ENCODE peak calls at places on chromosome 15, in seven cellular contexts. U is stomach, B is tibial nerve, F is transverse colon, W is heart right ventricle, T is mammary epithelial cell, A is astrocyte. X is an unnamed sample.

GRCh38 chr15:83605049-83605448 is 48.9 kb upstream of the ADAMTSL3 start:
- DNase-seq in B (no peak), U (no peak), T (no peak), F (no peak), W (no peak), A (no peak), X (no peak)

GRCh38 chr15:43792761-43793493 is 807 bp downstream of the SERF2 start:
- DNase-seq in A (no peak), T (peak; percentile 22), B (no peak), W (peak; percentile 33), U (no peak), F (peak; percentile 62), X (no peak)

GRCh38 chr15:95497681-95498080 is 832.8 kb upstream of the NR2F2 start:
- DNase-seq in U (no peak), A (no peak), F (no peak), T (no peak), B (no peak), W (no peak), X (no peak)

GRCh38 chr15:42453826-42454225 is 37.1 kb downstream of the ZNF106 start:
- DNase-seq in T (no peak), A (no peak), W (no peak), U (no peak), B (no peak), F (no peak), X (no peak)

GRCh38 chr15:41494190-41494921 is 682 bp downstream of the ITPKA start:
- DNase-seq in F (peak; percentile 46), U (peak; percentile 43), B (no peak), T (no peak), A (no peak), W (no peak), X (no peak)

GRCh38 chr15:42364529-42364928 is 5.2 kb downstream of the CAPN3 start:
- DNase-seq in F (no peak), B (no peak), U (no peak), W (no peak), A (no peak), T (no peak), X (no peak)

GRCh38 chr15:100597862-100598261 is 4.1 kb downstream of the LINS1 start:
- DNase-seq in F (no peak), T (no peak), B (no peak), U (no peak), A (no peak), W (no peak), X (no peak)

GRCh38 chr15:55990986-55991385 is 2.4 kb downstream of the NEDD4 start:
- DNase-seq in T (no peak), A (no peak), W (no peak), B (no peak), F (no peak), U (no peak), X (no peak)

GRCh38 chr15:36415643-36416042 is 163.8 kb upstream of the CDIN1 start:
- DNase-seq in F (no peak), A (peak; percentile 75), B (no peak), U (no peak), T (peak; percentile 53), W (no peak), X (peak; percentile 92)

GRCh38 chr15:44468713-44469385 is 41.4 kb downstream of the CTDSPL2 start:
- DNase-seq in B (no peak), U (no peak), F (no peak), W (no peak), T (peak; percentile 84), A (peak; percentile 64), X (peak; percentile 65)

GRCh38 chr15:100705065-100705464 is 102.7 kb downstream of the ASB7 start:
- DNase-seq in F (no peak), B (no peak), U (no peak), T (no peak), A (no peak), W (no peak), X (no peak)

GRCh38 chr15:78083687-78084358 is 6.3 kb upstream of the TBC1D2B start:
- DNase-seq in B (no peak), F (peak; percentile 63), T (no peak), A (no peak), W (no peak), U (no peak), X (no peak)

GRCh38 chr15:27902680-27903385 is 196.3 kb downstream of the OCA2 start:
- DNase-seq in T (no peak), B (no peak), A (no peak), F (no peak), U (no peak), W (no peak), X (no peak)

GRCh38 chr15:39624806-39625205 is 43.9 kb downstream of the THBS1 start:
- DNase-seq in W (peak; percentile 33), A (peak; percentile 92), U (peak; percentile 39), F (peak; percentile 74), B (peak; percentile 17), T (peak; percentile 86), X (peak; percentile 89)

GRCh38 chr15:29045717-29046116 is 159.9 kb downstream of the APBA2 start:
- DNase-seq in A (peak; percentile 68), B (no peak), F (no peak), U (no peak), T (peak; percentile 36), W (no peak), X (peak; percentile 66)

GRCh38 chr15:69880616-69881309 is 217.0 kb downstream of the TLE3 start:
- DNase-seq in B (no peak), T (no peak), U (no peak), W (no peak), A (no peak), F (no peak), X (no peak)

GRCh38 chr15:86263235-86263634 is 183.6 kb downstream of the AGBL1 start:
- DNase-seq in A (no peak), U (no peak), F (no peak), B (no peak), W (no peak), T (no peak), X (no peak)

GRCh38 chr15:77144028-77144427 is 73.1 kb upstream of the TSPAN3 start:
- DNase-seq in F (no peak), A (peak; percentile 65), T (peak; percentile 25), B (no peak), W (no peak), U (no peak), X (peak; percentile 64)

GRCh38 chr15:39025331-39025730 is 460.7 kb upstream of the RASGRP1 start:
- DNase-seq in A (peak; percentile 37), U (no peak), W (no peak), F (no peak), T (no peak), B (no peak), X (no peak)

GRCh38 chr15:39672666-39673065 is 91.8 kb downstream of the THBS1 start:
- DNase-seq in W (no peak), T (no peak), F (no peak), U (no peak), A (peak; percentile 64), B (no peak), X (no peak)

GRCh38 chr15:71512281-71513016 is 297.9 kb upstream of the NR2E3 start:
- DNase-seq in F (no peak), A (no peak), W (no peak), U (no peak), T (no peak), B (no peak), X (no peak)

GRCh38 chr15:78927077-78927790 is 17.6 kb downstream of the CTSH start:
- DNase-seq in B (no peak), T (no peak), F (no peak), U (no peak), A (no peak), W (no peak), X (no peak)

GRCh38 chr15:39589193-39589814 is 8.4 kb downstream of the THBS1 start:
- DNase-seq in W (no peak), T (peak; percentile 26), B (no peak), A (no peak), F (no peak), U (no peak), X (no peak)

DNA sequence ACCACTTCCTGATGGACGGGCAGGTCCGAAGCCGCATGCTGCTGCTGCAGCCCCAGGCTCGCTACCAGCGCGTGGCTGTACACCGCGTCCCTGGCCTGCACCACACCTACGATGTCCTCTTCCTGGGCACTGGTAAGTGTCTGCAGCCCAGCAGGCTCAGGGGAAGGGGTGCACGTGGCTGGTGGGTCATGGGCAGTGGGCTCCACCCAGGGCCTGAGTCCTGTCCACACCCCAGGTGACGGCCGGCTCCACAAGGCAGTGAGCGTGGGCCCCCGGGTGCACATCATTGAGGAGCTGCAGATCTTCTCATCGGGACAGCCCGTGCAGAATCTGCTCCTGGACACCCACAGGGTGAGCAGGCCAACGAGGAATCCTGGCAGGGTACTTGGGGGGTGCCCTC is 8.7 kb downstream of the CIB1 start:
- DNase-seq in U (no peak), T (no peak), B (no peak), A (no peak), F (no peak), W (no peak), X (no peak)
- H3K27ac ChIP-seq in U (no peak overlapping the region), T (no peak overlapping the region), B (no peak overlapping the region), A (no peak overlapping the region), F (no peak overlapping the region), W (no peak overlapping the region), X (no peak overlapping the region)

DNA sequence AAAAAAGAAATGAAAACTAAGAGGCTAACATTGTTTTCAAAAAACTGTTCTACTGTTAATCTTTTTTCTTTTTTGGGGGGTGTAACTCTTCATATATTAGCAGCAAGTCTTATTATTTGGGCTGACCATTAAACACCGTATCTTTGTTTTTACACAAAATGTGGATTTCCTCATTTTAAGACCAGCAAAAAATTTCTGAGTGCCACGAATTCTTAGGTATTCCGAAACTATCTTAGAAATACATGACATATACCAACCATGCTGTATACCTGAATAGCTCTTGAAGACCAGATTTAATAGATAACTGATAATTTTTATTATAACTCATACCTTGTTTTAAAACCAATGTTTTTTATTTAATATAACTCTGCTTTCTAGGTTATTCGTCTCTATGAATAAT is 620 bp upstream of the TTC23 start:
- DNase-seq in T (no peak), W (no peak), B (no peak), U (no peak), A (no peak), F (no peak), X (no peak)
- TF ChIP-seq CTCF in T (no peak), W (no peak), B (no peak), U (no peak), A (no peak), F (no peak), X (no peak)

DNA sequence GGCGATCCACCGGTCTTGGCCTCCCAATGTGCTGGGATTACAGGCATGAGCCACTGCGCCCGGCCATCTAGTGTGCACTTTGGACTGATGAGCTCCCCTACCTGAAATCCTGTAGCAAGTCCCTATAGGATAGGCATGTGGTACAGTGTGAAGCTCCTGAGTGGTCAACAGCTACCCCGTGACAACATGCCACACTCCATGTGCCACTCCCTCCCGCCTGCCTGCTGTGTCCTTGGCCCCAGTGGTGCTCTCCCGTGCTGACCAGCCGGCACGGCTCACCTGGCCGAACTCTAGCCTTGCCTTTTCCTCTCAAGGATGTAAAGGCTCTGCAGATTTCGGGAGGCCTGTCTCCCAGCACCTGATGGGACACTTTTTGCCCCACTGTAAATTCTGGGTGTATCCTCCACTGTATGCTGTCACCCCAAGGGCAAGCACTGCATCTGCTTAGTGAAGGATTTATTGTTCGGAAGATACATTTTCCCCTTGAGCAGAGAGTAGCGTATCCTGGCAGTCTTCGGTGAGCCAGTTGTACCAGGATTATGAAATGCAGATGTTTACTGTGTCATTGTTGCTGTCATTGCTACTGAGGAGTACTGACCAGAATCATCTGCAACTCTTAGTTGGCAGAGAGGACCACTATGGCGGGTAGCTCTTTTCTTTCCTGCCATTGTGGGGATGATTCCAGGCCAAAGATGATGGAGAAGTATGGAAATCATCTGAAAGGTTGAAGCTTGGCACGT is 64.7 kb downstream of the IGF1R start:
- DNase-seq in U (no peak), W (no peak), A (no peak), F (no peak), B (no peak), T (no peak), X (no peak)
- H3K27ac ChIP-seq in U (peak overlapping the region; percentile 52), W (peak overlapping the region; percentile 90), A (no peak overlapping the region), F (peak overlapping the region; percentile 51), B (no peak overlapping the region), T (peak overlapping the region; percentile 51), X (no peak overlapping the region)

GRCh38 chr15:73797366-73798158 is 44.4 kb upstream of the INSYN1 start:
- DNase-seq in F (no peak), B (no peak), W (no peak), T (no peak), U (no peak), A (no peak), X (no peak)
- TF ChIP-seq CTCF in F (no peak), B (no peak), W (no peak), T (no peak), U (no peak), A (no peak), X (no peak)